ENCODE peak calls at places on chromosome 16, in seven cellular contexts. C is AG09309; S is IMR-90; W is activated CD8-positive, alpha-beta T cell treated with anti-CD3 and anti-CD28 coated beads for 36 hours; Z is stimulated activated CD8-positive, alpha-beta memory T cell treated with anti-CD3 and anti-CD28 coated beads, Interleukin-4, amount 100 ng/mL, for 1 hour; L is sigmoid colon; H is cardiac muscle cell. R is an unnamed sample.

GRCh38 chr16:17453365-17454122 is 17.2 kb downstream of the XYLT1 start:
- DNase-seq in S (no peak), Z (no peak), H (no peak), L (no peak), W (no peak), C (no peak), R (no peak)

GRCh38 chr16:11190585-11191565 is 65.1 kb downstream of the SOCS1 start:
- DNase-seq in L (no peak), H (no peak), C (no peak), Z (no peak), W (no peak), S (peak), R (peak)

GRCh38 chr16:73864868-73865267 is 431.7 kb upstream of the PSMD7 start:
- DNase-seq in H (no peak), Z (no peak), L (no peak), S (no peak), C (no peak), W (no peak), R (no peak)

GRCh38 chr16:72847187-72848044 is 200.5 kb downstream of the ZFHX3 start:
- DNase-seq in L (no peak), H (peak), W (peak), Z (no peak), S (peak), C (no peak), R (no peak)

GRCh38 chr16:79752421-79752820 is 151.9 kb upstream of the MAF start:
- DNase-seq in S (no peak), L (no peak), Z (no peak), H (no peak), W (no peak), C (no peak), R (no peak)

GRCh38 chr16:28985206-28985605 is 354 bp downstream of the LAT start:
- DNase-seq in L (no peak), H (no peak), C (no peak), Z (no peak), S (no peak), W (peak), R (no peak)

GRCh38 chr16:2428051-2428786 is 1.0 kb upstream of the CCNF start:
- DNase-seq in H (peak), L (peak), W (peak), C (no peak), Z (no peak), S (no peak), R (peak)

GRCh38 chr16:24538756-24539294 is 541 bp upstream of the RBBP6 start:
- DNase-seq in S (no peak), C (no peak), L (no peak), W (no peak), H (no peak), Z (no peak), R (no peak)

GRCh38 chr16:73171901-73172619 is 124.1 kb upstream of the ZFHX3 start:
- DNase-seq in C (no peak), W (no peak), L (no peak), H (no peak), Z (no peak), S (no peak), R (no peak)

GRCh38 chr16:4936991-4937781 is at the start of gene PPL:
- DNase-seq in Z (no peak), H (peak), L (peak), C (no peak), S (no peak), W (peak), R (peak)

GRCh38 chr16:26598989-26599785 is 467.5 kb upstream of the C16orf82 start:
- DNase-seq in S (no peak), L (no peak), C (no peak), Z (no peak), H (no peak), W (peak), R (peak)

GRCh38 chr16:70644763-70645597 is 1.4 kb upstream of the IL34 start:
- DNase-seq in W (no peak), H (no peak), S (no peak), L (no peak), Z (no peak), C (no peak), R (no peak)

GRCh38 chr16:68351991-68352431 is 41.2 kb downstream of the PRMT7 start:
- DNase-seq in S (no peak), C (no peak), L (no peak), H (no peak), Z (no peak), W (no peak), R (no peak)

GRCh38 chr16:47578573-47578972 is 117.4 kb downstream of the PHKB start:
- DNase-seq in S (peak), C (no peak), W (no peak), L (no peak), Z (no peak), H (no peak), R (no peak)

GRCh38 chr16:71185366-71185765 is 45.2 kb downstream of the HYDIN start:
- DNase-seq in C (no peak), L (no peak), Z (no peak), H (no peak), S (peak), W (no peak), R (no peak)

GRCh38 chr16:29674188-29674587 is 4.8 kb upstream of the QPRT start:
- DNase-seq in H (no peak), L (peak), W (no peak), S (peak), Z (no peak), C (no peak), R (no peak)

GRCh38 chr16:68396481-68396880 is 51.8 kb downstream of the SMPD3 start:
- DNase-seq in Z (peak), L (no peak), S (peak), C (peak), H (peak), W (peak), R (peak)

GRCh38 chr16:48831081-48831722 is 221.2 kb upstream of the N4BP1 start:
- DNase-seq in C (no peak), H (peak), L (no peak), S (no peak), Z (no peak), W (no peak), R (no peak)

GRCh38 chr16:53083123-53083522 is 28.3 kb downstream of the CHD9 start:
- DNase-seq in L (no peak), Z (no peak), W (no peak), S (peak), C (no peak), H (no peak), R (no peak)

GRCh38 chr16:10930755-10931093 is 11.5 kb downstream of the DEXI start:
- DNase-seq in H (no peak), Z (no peak), L (no peak), C (no peak), W (no peak), S (no peak), R (no peak)

GRCh38 chr16:17144431-17144830 is 326.3 kb downstream of the XYLT1 start:
- DNase-seq in L (no peak), W (no peak), S (no peak), C (no peak), H (no peak), Z (no peak), R (no peak)

GRCh38 chr16:30075503-30076275 is at the start of gene PPP4C:
- DNase-seq in W (peak), S (peak), C (no peak), L (peak), H (peak), Z (peak), R (peak)

GRCh38 chr16:75801307-75801706 is 75.0 kb upstream of the CPHXL start:
- DNase-seq in W (no peak), C (no peak), H (no peak), L (no peak), S (no peak), Z (no peak), R (no peak)

GRCh38 chr16:12542818-12543699 is 260.6 kb downstream of the CPPED1 start:
- DNase-seq in S (no peak), C (no peak), W (peak), Z (no peak), H (no peak), L (no peak), R (peak)

GRCh38 chr16:10907757-10908045 is 30.7 kb downstream of the CIITA start:
- DNase-seq in C (no peak), Z (no peak), W (no peak), H (no peak), S (no peak), L (no peak), R (no peak)

R was measured in activated CD4-positive, alpha-beta memory T cell treated with anti-CD3 and anti-CD28 coated beads for 36 hours.